ENCODE peak calls at places on chromosomes 1 and 21, in four cellular contexts. A, L, N and F are unnamed samples.
A peak's percentile ranks its signal among the peaks of the same experiment; 100 is the strongest.

GRCh38 chr1:87560961-87561360 is 232.3 kb downstream of the LMO4 start:
- DNase-seq in N (no peak), A (no peak), L (peak; percentile 11), F (no peak)

GRCh38 chr1:246698466-246699094 is 25.6 kb upstream of the SCCPDH start:
- DNase-seq in N (no peak), L (no peak), A (no peak), F (no peak)

GRCh38 chr1:34083974-34084373 is 81.1 kb downstream of the CSMD2 start:
- DNase-seq in L (no peak), A (no peak), N (no peak), F (no peak)

GRCh38 chr21:33123396-33124120 is 53.6 kb downstream of the OLIG1 start:
- DNase-seq in N (no peak), A (no peak), L (no peak), F (no peak)

GRCh38 chr21:41751621-41752020 is 15.2 kb downstream of the RIPK4 start:
- DNase-seq in A (no peak), N (no peak), L (no peak), F (no peak)

GRCh38 chr1:22793647-22794046 is 83.0 kb downstream of the EPHB2 start:
- DNase-seq in N (no peak), L (no peak), A (no peak), F (no peak)

GRCh38 chr1:152036316-152037216 is at the start of gene S100A11:
- DNase-seq in L (peak; percentile 91), A (peak; percentile 77), N (peak; percentile 19), F (peak; percentile 90)

GRCh38 chr1:233662503-233663105 is 48.7 kb downstream of the KCNK1 start:
- DNase-seq in N (no peak), A (no peak), L (no peak), F (peak; percentile 7)

GRCh38 chr21:38486221-38486620 is 12.1 kb downstream of the ERG start:
- DNase-seq in A (no peak), N (no peak), L (no peak), F (peak; percentile 12)

GRCh38 chr1:218711884-218712674 is 366.9 kb downstream of the TGFB2 start:
- DNase-seq in L (no peak), A (no peak), N (no peak), F (no peak)

GRCh38 chr1:193019442-193020026 is 39.6 kb downstream of the UCHL5 start:
- DNase-seq in L (peak; percentile 19), A (no peak), N (no peak), F (peak; percentile 77)

GRCh38 chr1:20787775-20788488 is 825 bp upstream of the HP1BP3 start:
- DNase-seq in L (peak; percentile 25), N (no peak), A (no peak), F (peak; percentile 71)

GRCh38 chr1:201016211-201016651 is 7.3 kb downstream of the KIF21B start:
- DNase-seq in N (peak; percentile 58), L (no peak), A (no peak), F (no peak)

GRCh38 chr1:44417351-44418021 is 12.4 kb downstream of the RNF220 start:
- DNase-seq in N (peak; percentile 61), A (no peak), L (peak; percentile 29), F (no peak)

GRCh38 chr1:245416771-245417170 is 262.0 kb downstream of the KIF26B start:
- DNase-seq in L (no peak), N (no peak), A (no peak), F (no peak)

GRCh38 chr1:31180338-31180737 is 59.3 kb downstream of the NKAIN1 start:
- DNase-seq in N (no peak), L (no peak), A (no peak), F (no peak)

GRCh38 chr1:117392776-117393175 is 25.5 kb downstream of the MAN1A2 start:
- DNase-seq in A (no peak), L (no peak), N (no peak), F (no peak)

GRCh38 chr1:224258351-224258750 is 71.6 kb downstream of the NVL start:
- DNase-seq in N (no peak), L (no peak), A (no peak), F (no peak)

GRCh38 chr1:66244429-66244828 is 289.5 kb upstream of the SGIP1 start:
- DNase-seq in A (no peak), N (peak; percentile 54), L (no peak), F (no peak)

GRCh38 chr1:192763243-192763642 is 45.6 kb upstream of the RGS2 start:
- DNase-seq in L (peak; percentile 6), A (no peak), N (no peak), F (no peak)

GRCh38 chr1:220176540-220176939 is 82.6 kb downstream of the IARS2 start:
- DNase-seq in L (no peak), A (no peak), N (no peak), F (no peak)